ENCODE peak calls at places on chromosomes 11 and 22, in nine cellular contexts. X is astrocyte of the spinal cord; C is cardiac fibroblast; T is mucosa of descending colon; M is fibroblast of lung; K is kidney; R is CD8-positive, alpha-beta T cell; A is foreskin fibroblast; S is heart right ventricle. Q is an unnamed sample.

GRCh38 chr11:102974552-102975280 is 19.2 kb upstream of the MMP13 start:
- DNase-seq in X (peak; percentile 79), C (peak; percentile 46), T (no peak), M (peak; percentile 64), K (no peak), R (no peak), A (peak; percentile 59), S (no peak), Q (peak; percentile 74)

GRCh38 chr11:69880803-69881445 is 61.7 kb upstream of the FGF3 start:
- DNase-seq in X (no peak), C (no peak), T (no peak), M (no peak), K (peak; percentile 29), R (no peak), A (no peak), S (no peak), Q (no peak)

GRCh38 chr22:26536056-26536761 is 23.9 kb upstream of the TFIP11 start:
- DNase-seq in X (no peak), C (no peak), T (no peak), M (no peak), K (no peak), R (no peak), A (no peak), S (no peak), Q (peak; percentile 77)

GRCh38 chr11:118892515-118892914 is 8.8 kb downstream of the CXCR5 start:
- DNase-seq in X (no peak), C (no peak), T (peak; percentile 44), M (no peak), K (peak; percentile 64), R (peak; percentile 69), A (no peak), S (no peak), Q (no peak)

GRCh38 chr22:48823941-48824340 is 1003.7 kb downstream of the BRD1 start:
- DNase-seq in X (no peak), C (no peak), T (no peak), M (no peak), K (peak; percentile 49), R (no peak), A (no peak), S (no peak), Q (no peak)

GRCh38 chr22:30008401-30008800 is 71.9 kb upstream of the HORMAD2 start:
- DNase-seq in X (peak; percentile 23), C (no peak), T (no peak), M (no peak), K (no peak), R (no peak), A (no peak), S (no peak), Q (no peak)

GRCh38 chr11:126607374-126607773 is 251.9 kb downstream of the ST3GAL4 start:
- DNase-seq in X (peak; percentile 65), C (peak; percentile 54), T (peak; percentile 40), M (peak; percentile 25), K (no peak), R (no peak), A (peak; percentile 73), S (peak; percentile 11), Q (peak; percentile 61)

GRCh38 chr11:61828629-61829407 is 718 bp downstream of the FADS2 start:
- DNase-seq in X (peak; percentile 27), C (peak; percentile 51), T (no peak), M (peak; percentile 27), K (peak; percentile 81), R (no peak), A (peak; percentile 19), S (peak; percentile 56), Q (peak; percentile 45)

GRCh38 chr11:134519788-134520187 is 107.7 kb upstream of the B3GAT1 start:
- DNase-seq in X (no peak), C (no peak), T (no peak), M (no peak), K (peak; percentile 22), R (no peak), A (no peak), S (no peak), Q (no peak)

GRCh38 chr11:12008790-12009616 is 577 bp upstream of the DKK3 start:
- DNase-seq in X (peak; percentile 65), C (peak; percentile 67), T (no peak), M (peak; percentile 45), K (no peak), R (no peak), A (peak; percentile 62), S (peak; percentile 50), Q (peak; percentile 37)

GRCh38 chr11:94034207-94034606 is 13.1 kb downstream of the HEPHL1 start:
- DNase-seq in X (no peak), C (no peak), T (no peak), M (no peak), K (no peak), R (no peak), A (no peak), S (no peak), Q (no peak)

GRCh38 chr11:94032066-94032465 is 10.9 kb downstream of the HEPHL1 start:
- DNase-seq in X (no peak), C (no peak), T (no peak), M (no peak), K (no peak), R (no peak), A (no peak), S (peak; percentile 74), Q (no peak)

GRCh38 chr11:94031625-94032024 is 10.5 kb downstream of the HEPHL1 start:
- DNase-seq in X (no peak), C (no peak), T (no peak), M (no peak), K (no peak), R (no peak), A (no peak), S (no peak), Q (no peak)

GRCh38 chr11:94030059-94030458 is 8.9 kb downstream of the HEPHL1 start:
- DNase-seq in X (no peak), C (no peak), T (no peak), M (no peak), K (no peak), R (no peak), A (no peak), S (no peak), Q (peak; percentile 44)

DNA sequence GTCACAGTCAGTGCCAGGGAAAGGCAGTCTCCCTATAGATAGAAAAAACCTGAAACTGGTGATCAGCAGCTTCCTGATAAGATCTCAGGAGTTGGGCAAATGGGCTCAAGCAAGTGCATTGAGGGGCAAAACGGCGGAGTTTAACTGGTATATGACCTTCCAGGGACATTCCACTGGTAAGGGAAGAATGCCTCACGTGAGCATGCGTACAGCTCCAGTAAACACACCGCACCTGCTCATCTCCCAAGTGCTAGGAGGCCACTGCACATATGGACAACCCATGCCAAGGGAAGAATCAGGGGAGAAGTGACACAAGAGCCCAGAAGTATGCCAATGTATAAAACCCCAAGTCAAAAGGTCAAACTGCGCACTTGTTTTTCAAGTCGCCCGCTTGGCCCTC is 11.6 kb downstream of the HEPHL1 start:
- DNase-seq in X (no peak), C (no peak), T (no peak), M (no peak), K (no peak), R (no peak), A (no peak), S (no peak), Q (no peak)
- TF ChIP-seq CTCF in X (no peak), C (no peak), T (no peak), M (no peak), K (no peak), R (no peak), A (no peak), S (no peak), Q (no peak)

GRCh38 chr11:8262552-8263108 is 1.0 kb downstream of the LMO1 start:
- DNase-seq in X (peak; percentile 63), C (peak; percentile 47), T (peak; percentile 12), M (peak; percentile 49), K (peak; percentile 79), R (no peak), A (peak; percentile 56), S (no peak), Q (peak; percentile 61)

GRCh38 chr11:8261316-8261715 is 2.4 kb downstream of the LMO1 start:
- DNase-seq in X (no peak), C (no peak), T (no peak), M (no peak), K (peak; percentile 42), R (no peak), A (no peak), S (no peak), Q (no peak)

GRCh38 chr11:8260202-8260996 is 3.3 kb downstream of the LMO1 start:
- DNase-seq in X (no peak), C (no peak), T (no peak), M (no peak), K (peak; percentile 50), R (no peak), A (no peak), S (no peak), Q (no peak)

GRCh38 chr11:8263109-8263768 is 439 bp downstream of the LMO1 start:
- DNase-seq in X (no peak), C (no peak), T (no peak), M (peak; percentile 25), K (peak; percentile 71), R (no peak), A (no peak), S (no peak), Q (peak; percentile 13)

DNA sequence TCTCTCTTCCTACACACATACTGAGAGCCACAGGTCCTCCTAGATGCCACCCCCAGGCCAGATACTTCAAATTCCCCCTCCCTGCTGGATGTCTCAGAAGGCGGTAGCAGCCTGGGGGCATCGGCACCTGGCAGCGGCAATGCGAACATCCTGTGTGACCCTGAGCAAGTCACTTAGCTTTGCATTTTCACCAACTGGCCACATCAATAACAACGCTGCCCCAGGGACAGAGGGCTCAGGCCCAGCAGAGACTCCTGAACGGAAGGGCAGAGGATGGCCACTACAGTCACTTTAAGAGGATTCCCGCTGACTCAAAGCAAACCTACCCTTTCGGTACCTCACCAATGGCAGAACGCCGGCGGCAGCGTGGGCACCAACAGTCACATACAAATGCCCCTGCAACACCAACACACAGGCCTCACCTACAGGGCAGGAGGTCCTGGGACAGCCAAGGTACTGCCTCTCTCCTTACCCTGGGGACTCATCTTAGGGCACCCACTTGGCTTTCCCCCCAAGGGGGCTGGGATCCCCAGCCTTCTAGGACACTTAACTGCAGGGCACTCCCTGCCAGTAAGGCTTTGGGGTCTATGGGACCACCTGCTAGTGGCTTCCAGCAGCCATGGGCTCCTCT is 1.6 kb downstream of the LMO1 start:
- DNase-seq in X (no peak), C (no peak), T (no peak), M (no peak), K (peak; percentile 46), R (no peak), A (no peak), S (no peak), Q (no peak)
- H3K4me3 ChIP-seq in X (no peak overlapping the region), C (no peak overlapping the region), T (no peak overlapping the region), M (no peak overlapping the region), K (no peak overlapping the region), R (no peak overlapping the region), A (peak overlapping the region; percentile 33), S (peak overlapping the region; percentile 60), Q (no peak overlapping the region)

GRCh38 chr11:64230209-64230984 is at the start of gene DNAJC4:
- DNase-seq in X (peak; percentile 91), C (peak; percentile 90), T (peak; percentile 98), M (peak; percentile 86), K (peak; percentile 96), R (peak; percentile 90), A (peak; percentile 84), S (peak; percentile 94), Q (peak; percentile 92)
- TF ChIP-seq CTCF in X (no peak), C (no peak), T (no peak), M (no peak), K (no peak), R (no peak), A (no peak), S (no peak), Q (no peak)

DNA sequence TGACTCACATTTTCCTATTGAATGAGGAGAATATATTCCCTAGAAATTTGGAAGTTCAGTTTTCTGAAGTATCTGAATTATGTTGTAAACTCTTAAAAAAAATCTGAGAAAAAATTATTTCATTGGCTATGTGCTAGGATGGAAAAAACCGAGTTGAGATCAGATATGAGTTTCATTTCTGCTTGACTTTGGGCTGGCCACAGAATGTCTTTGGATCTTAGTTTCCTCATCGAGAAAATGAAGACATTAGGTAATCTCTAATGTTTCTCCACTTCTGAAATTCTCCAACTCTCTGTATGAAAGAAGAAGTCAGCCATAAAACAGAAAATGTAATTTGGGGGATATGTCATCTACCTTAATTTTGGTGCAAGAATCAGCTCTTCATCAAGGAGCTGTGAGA is 28.8 kb downstream of the SLN start:
- DNase-seq in X (no peak), C (no peak), T (no peak), M (no peak), K (no peak), R (no peak), A (no peak), S (no peak), Q (no peak)
- H3K4me3 ChIP-seq in X (no peak overlapping the region), C (no peak overlapping the region), T (no peak overlapping the region), M (no peak overlapping the region), K (no peak overlapping the region), R (no peak overlapping the region), A (no peak overlapping the region), S (no peak overlapping the region), Q (no peak overlapping the region)